ENCODE peak calls at places on chromosomes 13 and 19, in nine cellular contexts. V is effector CD8-positive, alpha-beta T cell; Q is esophagus squamous epithelium; R is progenitor cell of endocrine pancreas; U is retina; K is ascending aorta; B is fibroblast of pulmonary artery; I is stimulated activated CD8-positive, alpha-beta memory T cell treated with anti-CD3 and anti-CD28 coated beads, Interleukin-7, amount 100 ng/mL, for 1 hour; C is activated CD4-positive, alpha-beta T cell treated with anti-CD3 and anti-CD28 coated beads for 4 hours. A is an unnamed sample.

GRCh38 chr19:35890113-35890650 is 10.2 kb downstream of the NFKBID start:
- DNase-seq in B (no peak), Q (no peak), K (no peak), R (no peak), V (no peak), I (no peak), C (no peak), U (no peak), A (no peak)

GRCh38 chr19:13215572-13216380 is 65.6 kb downstream of the IER2 start:
- DNase-seq in K (no peak), V (no peak), B (peak), C (peak), R (no peak), I (no peak), Q (no peak), U (no peak), A (no peak)

GRCh38 chr19:3132971-3133792 is 2.7 kb upstream of the GNA15 start:
- DNase-seq in K (peak), B (peak), C (peak), U (peak), I (peak), V (peak), R (no peak), Q (no peak), A (no peak)

GRCh38 chr19:15175609-15176008 is 25.2 kb downstream of the NOTCH3 start:
- DNase-seq in I (no peak), K (no peak), B (no peak), R (no peak), U (no peak), V (no peak), Q (no peak), C (no peak), A (no peak)

GRCh38 chr19:48837586-48838191 is 1.4 kb upstream of the HSD17B14 start:
- DNase-seq in C (no peak), V (no peak), U (no peak), B (no peak), K (no peak), R (no peak), I (no peak), Q (no peak), A (no peak)

GRCh38 chr13:27269114-27269665 is 1.4 kb upstream of the RASL11A start:
- DNase-seq in V (no peak), U (no peak), I (no peak), K (no peak), B (no peak), R (no peak), Q (no peak), C (no peak), A (no peak)

GRCh38 chr13:54312885-54313284 is 1284.3 kb downstream of the OLFM4 start:
- DNase-seq in B (no peak), C (no peak), K (no peak), U (no peak), Q (no peak), V (no peak), R (no peak), I (no peak), A (no peak)

GRCh38 chr13:74134777-74135305 is 637 bp upstream of the KLF12 start:
- DNase-seq in I (no peak), C (peak), K (no peak), R (peak), B (no peak), V (peak), Q (no peak), U (peak), A (no peak)

GRCh38 chr19:55355213-55355821 is 798 bp upstream of the COX6B2 start:
- DNase-seq in K (no peak), I (no peak), B (no peak), Q (no peak), R (no peak), C (no peak), U (no peak), V (no peak), A (no peak)

GRCh38 chr13:72541674-72542073 is 185.8 kb downstream of the MZT1 start:
- DNase-seq in I (no peak), U (no peak), R (no peak), V (no peak), Q (no peak), C (no peak), B (no peak), K (no peak), A (no peak)

GRCh38 chr13:99093997-99094396 is 106.7 kb upstream of the UBAC2 start:
- DNase-seq in I (no peak), B (no peak), K (no peak), R (no peak), U (no peak), V (no peak), C (no peak), Q (no peak), A (no peak)

GRCh38 chr13:41694902-41695301 is 237.6 kb downstream of the RGCC start:
- DNase-seq in C (no peak), U (no peak), I (no peak), V (no peak), B (peak), K (peak), Q (no peak), R (no peak), A (peak)

GRCh38 chr13:41696163-41697003 is 239.0 kb downstream of the RGCC start:
- DNase-seq in B (peak), Q (no peak), R (no peak), V (no peak), I (no peak), C (no peak), K (no peak), U (no peak), A (peak)